ENCODE peak calls at places on chromosomes 11 and 22, in seven cellular contexts. One of them, this sample, is unnamed.

GRCh38 chr22:25030636-25031035 is 78.1 kb downstream of the KIAA1671 start:
- ATAC-seq in HCT116: no peak
- ATAC-seq in GM12878: no peak
- ATAC-seq in Panc1: no peak
- ATAC-seq in upper lobe of left lung: no peak
- ATAC-seq in K562: no peak
- ATAC-seq in HepG2: no peak
- ATAC-seq in this sample: no peak

GRCh38 chr22:33848251-33848650 is 72.0 kb downstream of the LARGE1 start:
- ATAC-seq in HCT116: no peak
- ATAC-seq in GM12878: no peak
- ATAC-seq in Panc1: no peak
- ATAC-seq in upper lobe of left lung: no peak
- ATAC-seq in K562: no peak
- ATAC-seq in HepG2: no peak
- ATAC-seq in this sample: no peak

GRCh38 chr11:35035894-35036408 is 103.0 kb upstream of the CD44 start:
- ATAC-seq in HCT116: no peak
- ATAC-seq in GM12878: peak
- ATAC-seq in Panc1: peak
- ATAC-seq in upper lobe of left lung: peak
- ATAC-seq in K562: no peak
- ATAC-seq in HepG2: no peak
- ATAC-seq in this sample: no peak

GRCh38 chr22:19149962-19150361 is at the start of gene GSC2:
- ATAC-seq in HCT116: no peak
- ATAC-seq in GM12878: no peak
- ATAC-seq in Panc1: no peak
- ATAC-seq in upper lobe of left lung: no peak
- ATAC-seq in K562: no peak
- ATAC-seq in HepG2: no peak
- ATAC-seq in this sample: no peak

GRCh38 chr11:35231074-35231473 is 92.1 kb downstream of the CD44 start:
- ATAC-seq in HCT116: no peak
- ATAC-seq in GM12878: no peak
- ATAC-seq in Panc1: no peak
- ATAC-seq in upper lobe of left lung: no peak
- ATAC-seq in K562: no peak
- ATAC-seq in HepG2: no peak
- ATAC-seq in this sample: no peak

GRCh38 chr11:68495330-68495729 is 34.8 kb downstream of the PPP6R3 start:
- ATAC-seq in HCT116: no peak
- ATAC-seq in GM12878: peak
- ATAC-seq in Panc1: no peak
- ATAC-seq in upper lobe of left lung: no peak
- ATAC-seq in K562: no peak
- ATAC-seq in HepG2: no peak
- ATAC-seq in this sample: no peak

GRCh38 chr11:35305670-35306382 is 113.5 kb downstream of the SLC1A2 start:
- ATAC-seq in HCT116: peak
- ATAC-seq in GM12878: peak
- ATAC-seq in Panc1: peak
- ATAC-seq in upper lobe of left lung: no peak
- ATAC-seq in K562: peak
- ATAC-seq in HepG2: peak
- ATAC-seq in this sample: no peak

GRCh38 chr22:20221421-20222340 is 46.4 kb downstream of the RTN4R start:
- ATAC-seq in HCT116: no peak
- ATAC-seq in GM12878: no peak
- ATAC-seq in Panc1: no peak
- ATAC-seq in upper lobe of left lung: no peak
- ATAC-seq in K562: no peak
- ATAC-seq in HepG2: peak
- ATAC-seq in this sample: no peak

GRCh38 chr11:68122936-68123539 is 1.9 kb upstream of the CHKA start:
- ATAC-seq in HCT116: peak
- ATAC-seq in GM12878: no peak
- ATAC-seq in Panc1: peak
- ATAC-seq in upper lobe of left lung: no peak
- ATAC-seq in K562: no peak
- ATAC-seq in HepG2: no peak
- ATAC-seq in this sample: no peak

GRCh38 chr11:75654314-75654713 is 14.5 kb downstream of the MAP6 start:
- ATAC-seq in HCT116: no peak
- ATAC-seq in GM12878: peak
- ATAC-seq in Panc1: peak
- ATAC-seq in upper lobe of left lung: no peak
- ATAC-seq in K562: no peak
- ATAC-seq in HepG2: no peak
- ATAC-seq in this sample: no peak

GRCh38 chr11:71420455-71421241 is 27.5 kb downstream of the DHCR7 start:
- ATAC-seq in HCT116: peak
- ATAC-seq in GM12878: peak
- ATAC-seq in Panc1: peak
- ATAC-seq in upper lobe of left lung: peak
- ATAC-seq in K562: peak
- ATAC-seq in HepG2: peak
- ATAC-seq in this sample: no peak

GRCh38 chr11:61417670-61418069 is 12.1 kb downstream of the CPSF7 start:
- ATAC-seq in HCT116: no peak
- ATAC-seq in GM12878: no peak
- ATAC-seq in Panc1: no peak
- ATAC-seq in upper lobe of left lung: peak
- ATAC-seq in K562: no peak
- ATAC-seq in HepG2: no peak
- ATAC-seq in this sample: no peak

GRCh38 chr11:8779107-8779506 is 96.5 kb downstream of the RPL27A start:
- ATAC-seq in HCT116: no peak
- ATAC-seq in GM12878: no peak
- ATAC-seq in Panc1: no peak
- ATAC-seq in upper lobe of left lung: peak
- ATAC-seq in K562: no peak
- ATAC-seq in HepG2: no peak
- ATAC-seq in this sample: no peak

GRCh38 chr11:10488121-10488580 is 33.1 kb downstream of the AMPD3 start:
- ATAC-seq in HCT116: peak
- ATAC-seq in GM12878: peak
- ATAC-seq in Panc1: no peak
- ATAC-seq in upper lobe of left lung: no peak
- ATAC-seq in K562: no peak
- ATAC-seq in HepG2: peak
- ATAC-seq in this sample: no peak

GRCh38 chr22:33247758-33248157 is 189.6 kb upstream of the SYN3 start:
- ATAC-seq in HCT116: no peak
- ATAC-seq in GM12878: peak
- ATAC-seq in Panc1: no peak
- ATAC-seq in upper lobe of left lung: no peak
- ATAC-seq in K562: no peak
- ATAC-seq in HepG2: no peak
- ATAC-seq in this sample: no peak

GRCh38 chr11:114668109-114668508 is 10.2 kb upstream of the NXPE2 start:
- ATAC-seq in HCT116: no peak
- ATAC-seq in GM12878: no peak
- ATAC-seq in Panc1: no peak
- ATAC-seq in upper lobe of left lung: no peak
- ATAC-seq in K562: no peak
- ATAC-seq in HepG2: no peak
- ATAC-seq in this sample: no peak

GRCh38 chr11:19597194-19597593 is 115.4 kb upstream of the NAV2 start:
- ATAC-seq in HCT116: no peak
- ATAC-seq in GM12878: no peak
- ATAC-seq in Panc1: no peak
- ATAC-seq in upper lobe of left lung: peak
- ATAC-seq in K562: no peak
- ATAC-seq in HepG2: no peak
- ATAC-seq in this sample: no peak

GRCh38 chr11:57459112-57460016 is 964 bp upstream of the RTN4RL2 start:
- ATAC-seq in HCT116: no peak
- ATAC-seq in GM12878: peak
- ATAC-seq in Panc1: peak
- ATAC-seq in upper lobe of left lung: peak
- ATAC-seq in K562: peak
- ATAC-seq in HepG2: peak
- ATAC-seq in this sample: no peak

GRCh38 chr11:35387341-35387982 is 31.9 kb downstream of the SLC1A2 start:
- ATAC-seq in HCT116: no peak
- ATAC-seq in GM12878: no peak
- ATAC-seq in Panc1: no peak
- ATAC-seq in upper lobe of left lung: peak
- ATAC-seq in K562: no peak
- ATAC-seq in HepG2: no peak
- ATAC-seq in this sample: no peak

GRCh38 chr22:32539631-32540449 is 65.2 kb downstream of the FBXO7 start:
- ATAC-seq in HCT116: no peak
- ATAC-seq in GM12878: peak
- ATAC-seq in Panc1: no peak
- ATAC-seq in upper lobe of left lung: no peak
- ATAC-seq in K562: peak
- ATAC-seq in HepG2: peak
- ATAC-seq in this sample: peak

GRCh38 chr22:41857860-41858199 is 24.9 kb downstream of the SREBF2 start:
- ATAC-seq in HCT116: no peak
- ATAC-seq in GM12878: no peak
- ATAC-seq in Panc1: no peak
- ATAC-seq in upper lobe of left lung: no peak
- ATAC-seq in K562: no peak
- ATAC-seq in HepG2: no peak
- ATAC-seq in this sample: no peak

GRCh38 chr22:41862530-41863266 is 29.8 kb downstream of the SREBF2 start:
- ATAC-seq in HCT116: no peak
- ATAC-seq in GM12878: peak
- ATAC-seq in Panc1: no peak
- ATAC-seq in upper lobe of left lung: peak
- ATAC-seq in K562: no peak
- ATAC-seq in HepG2: peak
- ATAC-seq in this sample: peak

GRCh38 chr22:41856484-41856883 is 23.6 kb downstream of the SREBF2 start:
- ATAC-seq in HCT116: no peak
- ATAC-seq in GM12878: no peak
- ATAC-seq in Panc1: no peak
- ATAC-seq in upper lobe of left lung: no peak
- ATAC-seq in K562: no peak
- ATAC-seq in HepG2: no peak
- ATAC-seq in this sample: no peak

GRCh38 chr22:41862160-41862529 is 29.2 kb downstream of the SREBF2 start:
- ATAC-seq in HCT116: no peak
- ATAC-seq in GM12878: peak
- ATAC-seq in Panc1: no peak
- ATAC-seq in upper lobe of left lung: no peak
- ATAC-seq in K562: no peak
- ATAC-seq in HepG2: peak
- ATAC-seq in this sample: no peak

GRCh38 chr22:41857160-41857859 is 24.4 kb downstream of the SREBF2 start:
- ATAC-seq in HCT116: peak
- ATAC-seq in GM12878: peak
- ATAC-seq in Panc1: peak
- ATAC-seq in upper lobe of left lung: peak
- ATAC-seq in K562: peak
- ATAC-seq in HepG2: peak
- ATAC-seq in this sample: peak
- TF ChIP-seq POLR2AphosphoS5 in HCT116: no peak
- TF ChIP-seq POLR2AphosphoS5 in GM12878: no peak
- TF ChIP-seq POLR2AphosphoS5 in Panc1: no peak
- TF ChIP-seq POLR2AphosphoS5 in upper lobe of left lung: no peak
- TF ChIP-seq POLR2AphosphoS5 in K562: no peak
- TF ChIP-seq POLR2AphosphoS5 in HepG2: no peak
- TF ChIP-seq POLR2AphosphoS5 in this sample: no peak

DNA sequence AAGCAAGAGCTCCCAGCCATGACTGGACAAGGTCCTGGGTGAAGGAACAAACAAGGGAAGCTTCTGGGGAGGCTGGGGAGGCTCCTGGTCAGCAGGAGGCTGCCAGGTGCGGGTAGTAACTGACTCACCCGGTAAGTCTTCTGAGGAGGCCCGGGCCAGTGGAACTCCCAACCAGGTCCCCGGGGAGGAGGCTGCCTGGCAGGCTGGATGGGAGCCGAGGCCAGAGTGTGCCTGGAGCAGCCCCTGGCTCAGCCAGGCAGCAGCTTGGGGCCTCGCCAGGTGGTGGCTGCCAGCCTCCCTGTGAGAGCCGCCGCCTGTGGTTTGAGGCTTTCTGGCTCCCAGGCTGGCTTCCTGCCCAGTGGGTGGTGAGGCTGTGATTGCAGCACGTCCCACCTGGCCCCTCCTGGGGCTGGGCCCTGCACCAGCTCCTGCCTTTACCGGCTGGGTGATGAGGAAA is 46.2 kb downstream of the IGF2 start:
- ATAC-seq in HCT116: peak
- ATAC-seq in GM12878: no peak
- ATAC-seq in Panc1: peak
- ATAC-seq in upper lobe of left lung: no peak
- ATAC-seq in K562: no peak
- ATAC-seq in HepG2: no peak
- ATAC-seq in this sample: peak
- TF ChIP-seq POLR2AphosphoS5 in HCT116: no peak
- TF ChIP-seq POLR2AphosphoS5 in GM12878: no peak
- TF ChIP-seq POLR2AphosphoS5 in Panc1: no peak
- TF ChIP-seq POLR2AphosphoS5 in upper lobe of left lung: no peak
- TF ChIP-seq POLR2AphosphoS5 in K562: no peak
- TF ChIP-seq POLR2AphosphoS5 in HepG2: no peak
- TF ChIP-seq POLR2AphosphoS5 in this sample: peak

GRCh38 chr11:31803813-31804438 is 7.2 kb downstream of the PAX6 start:
- ATAC-seq in HCT116: no peak
- ATAC-seq in GM12878: no peak
- ATAC-seq in Panc1: no peak
- ATAC-seq in upper lobe of left lung: no peak
- ATAC-seq in K562: no peak
- ATAC-seq in HepG2: no peak
- ATAC-seq in this sample: no peak
- TF ChIP-seq POLR2AphosphoS5 in HCT116: no peak
- TF ChIP-seq POLR2AphosphoS5 in GM12878: no peak
- TF ChIP-seq POLR2AphosphoS5 in Panc1: no peak
- TF ChIP-seq POLR2AphosphoS5 in upper lobe of left lung: no peak
- TF ChIP-seq POLR2AphosphoS5 in K562: no peak
- TF ChIP-seq POLR2AphosphoS5 in HepG2: no peak
- TF ChIP-seq POLR2AphosphoS5 in this sample: no peak

DNA sequence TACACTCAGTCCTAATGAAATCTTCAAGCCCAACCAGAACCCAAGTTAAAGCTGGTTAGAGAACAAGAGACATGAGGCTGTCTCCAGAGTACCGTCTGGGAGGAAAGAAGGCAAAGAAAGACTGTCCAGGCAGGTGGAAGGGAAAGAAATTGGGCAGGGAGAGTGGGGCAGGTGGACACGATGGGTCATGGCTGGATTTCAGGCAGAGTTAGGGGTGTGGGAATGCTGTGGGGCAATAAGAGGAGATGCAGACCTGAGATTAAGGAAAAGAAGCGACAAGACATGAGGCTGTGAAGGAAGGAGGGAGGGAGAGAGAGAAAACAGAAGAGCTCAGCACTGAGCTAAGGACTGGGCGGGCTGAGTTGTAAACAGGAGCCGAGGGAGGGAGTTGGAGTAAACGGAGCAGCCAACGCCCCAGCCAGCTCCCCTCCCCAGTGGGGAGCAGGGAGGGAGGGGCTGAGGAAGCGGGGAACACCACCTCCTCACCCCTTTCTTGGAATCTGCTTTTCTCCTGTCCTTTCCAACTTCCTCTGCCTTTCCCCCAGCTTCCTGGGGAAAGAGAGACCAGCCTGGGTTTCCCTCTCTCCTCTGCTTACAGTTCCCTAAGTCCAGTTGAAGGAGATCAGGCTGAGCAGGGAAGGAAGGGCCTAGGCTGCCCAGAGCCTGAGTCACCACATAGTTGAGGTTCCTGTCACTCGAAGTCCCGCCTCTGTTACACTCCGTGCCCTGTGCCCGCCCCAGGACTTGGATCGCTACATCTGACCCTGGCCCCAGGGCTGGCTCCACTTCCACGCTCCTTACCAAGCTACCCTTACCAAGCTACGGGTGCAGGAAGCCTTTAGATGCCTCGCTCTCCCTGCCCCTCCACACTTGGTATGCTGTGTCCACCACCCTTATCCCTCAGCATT is 6.6 kb upstream of the AHNAK start:
- ATAC-seq in HCT116: peak
- ATAC-seq in GM12878: no peak
- ATAC-seq in Panc1: peak
- ATAC-seq in upper lobe of left lung: peak
- ATAC-seq in K562: peak
- ATAC-seq in HepG2: peak
- ATAC-seq in this sample: peak
- TF ChIP-seq POLR2AphosphoS5 in HCT116: peak
- TF ChIP-seq POLR2AphosphoS5 in GM12878: no peak
- TF ChIP-seq POLR2AphosphoS5 in Panc1: peak
- TF ChIP-seq POLR2AphosphoS5 in upper lobe of left lung: peak
- TF ChIP-seq POLR2AphosphoS5 in K562: peak
- TF ChIP-seq POLR2AphosphoS5 in HepG2: no peak
- TF ChIP-seq POLR2AphosphoS5 in this sample: peak

This sample was measured in gastroesophageal sphincter.